ENCODE peak calls at places on chromosomes 12 and 14, in six cellular contexts. I is left ventricle myocardium inferior; M is esophagus muscularis mucosa; P is GM23338; H is CD8-positive, alpha-beta T cell; Z is Panc1. F is an unnamed sample. For H3K4me1, the result is how much of the 10 kb centered on the place peaks cover.

GRCh38 chr12:45336762-45337596 is 121.1 kb downstream of the ANO6 start:
- DNase-seq in I (no peak), M (no peak), P (no peak), H (no peak), Z (no peak), F (no peak)

GRCh38 chr12:272942-273906 is 10.6 kb upstream of the SLC6A13 start:
- DNase-seq in I (no peak), M (no peak), P (no peak), H (no peak), Z (no peak), F (no peak)

GRCh38 chr14:78286210-78286609 is 116.0 kb downstream of the NRXN3 start:
- DNase-seq in I (no peak), M (no peak), P (peak), H (no peak), Z (no peak), F (no peak)

GRCh38 chr12:1246637-1247036 is 255.6 kb downstream of the ERC1 start:
- DNase-seq in I (no peak), M (no peak), P (no peak), H (no peak), Z (no peak), F (no peak)

GRCh38 chr12:130375888-130376287 is 38.2 kb downstream of the PIWIL1 start:
- DNase-seq in I (no peak), M (peak), P (no peak), H (no peak), Z (no peak), F (no peak)

GRCh38 chr14:91835920-91836843 is 31.2 kb downstream of the TC2N start:
- DNase-seq in I (peak), M (no peak), P (peak), H (peak), Z (no peak), F (peak)

GRCh38 chr14:55556929-55557623 is 22.9 kb upstream of the KTN1 start:
- DNase-seq in I (peak), M (no peak), P (no peak), H (no peak), Z (no peak), F (peak)

GRCh38 chr12:106187155-106187789 is 48.5 kb upstream of the NUAK1 start:
- DNase-seq in I (no peak), M (peak), P (no peak), H (no peak), Z (no peak), F (no peak)

GRCh38 chr12:70732287-70732686 is 95.1 kb upstream of the PTPRB start:
- DNase-seq in I (no peak), M (no peak), P (no peak), H (no peak), Z (no peak), F (no peak)

GRCh38 chr12:113818833-113819232 is 147.3 kb downstream of the RBM19 start:
- DNase-seq in I (no peak), M (no peak), P (peak), H (no peak), Z (no peak), F (no peak)

GRCh38 chr14:35420036-35420811 is 15.7 kb upstream of the NFKBIA start:
- DNase-seq in I (no peak), M (no peak), P (no peak), H (no peak), Z (no peak), F (no peak)

GRCh38 chr14:68544150-68544892 is 248.5 kb downstream of the ZFP36L1 start:
- DNase-seq in I (peak), M (peak), P (no peak), H (no peak), Z (no peak), F (peak)

GRCh38 chr12:85076688-85077430 is 40.7 kb downstream of the LRRIQ1 start:
- DNase-seq in I (no peak), M (no peak), P (peak), H (no peak), Z (peak), F (no peak)

GRCh38 chr12:14272954-14273910 is 92.2 kb upstream of the ATF7IP start:
- DNase-seq in I (no peak), M (no peak), P (no peak), H (no peak), Z (no peak), F (no peak)

GRCh38 chr12:44381341-44381740 is 494.8 kb downstream of the NELL2 start:
- DNase-seq in I (no peak), M (no peak), P (no peak), H (no peak), Z (no peak), F (no peak)

GRCh38 chr12:41932470-41932991 is 212.1 kb downstream of the GXYLT1 start:
- DNase-seq in I (peak), M (no peak), P (peak), H (peak), Z (no peak), F (peak)

GRCh38 chr12:131327521-131328488 is 374.1 kb downstream of the ADGRD1 start:
- DNase-seq in I (no peak), M (peak), P (peak), H (no peak), Z (no peak), F (no peak)

GRCh38 chr12:114955414-114956014 is 271.5 kb upstream of the TBX3 start:
- DNase-seq in I (no peak), M (no peak), P (no peak), H (no peak), Z (no peak), F (no peak)

GRCh38 chr14:77206877-77207389 is 25.3 kb downstream of the TMEM63C start:
- DNase-seq in I (no peak), M (no peak), P (peak), H (no peak), Z (no peak), F (no peak)

GRCh38 chr12:122646568-122647220 is 56.5 kb downstream of the HCAR2 start:
- DNase-seq in I (no peak), M (no peak), P (no peak), H (peak), Z (no peak), F (no peak)

GRCh38 chr14:85234626-85235025 is 295.3 kb upstream of the FLRT2 start:
- DNase-seq in I (no peak), M (no peak), P (no peak), H (no peak), Z (no peak), F (no peak)
- TF ChIP-seq CTCF in I (no peak), M (no peak), P (no peak), H (no peak), Z (no peak), F (no peak)

DNA sequence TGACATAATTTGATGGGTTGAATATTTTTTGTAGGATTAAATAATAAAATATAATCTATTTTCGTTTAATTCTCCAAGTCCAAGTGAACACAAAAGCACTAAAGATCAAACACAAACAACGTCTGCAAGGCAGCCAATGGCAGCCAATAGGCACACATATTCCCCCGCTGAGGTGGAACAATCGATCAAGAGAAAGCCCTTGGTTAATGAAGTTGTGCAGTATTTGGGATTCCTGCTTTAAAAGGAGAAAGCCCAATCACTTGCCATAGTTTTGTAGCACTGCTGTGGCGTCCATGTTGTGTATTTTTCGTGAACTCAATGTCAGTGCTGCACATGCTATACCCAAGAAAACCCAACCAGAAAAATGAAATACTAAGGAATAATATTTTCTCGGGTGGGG is 1.5 kb downstream of the DHRS7 start:
- DNase-seq in I (no peak), M (no peak), P (peak), H (no peak), Z (no peak), F (no peak)
- H3K4me1 ChIP-seq in I (half or more), M (under half), P (under half), H (under half), Z (under half), F (under half)

DNA sequence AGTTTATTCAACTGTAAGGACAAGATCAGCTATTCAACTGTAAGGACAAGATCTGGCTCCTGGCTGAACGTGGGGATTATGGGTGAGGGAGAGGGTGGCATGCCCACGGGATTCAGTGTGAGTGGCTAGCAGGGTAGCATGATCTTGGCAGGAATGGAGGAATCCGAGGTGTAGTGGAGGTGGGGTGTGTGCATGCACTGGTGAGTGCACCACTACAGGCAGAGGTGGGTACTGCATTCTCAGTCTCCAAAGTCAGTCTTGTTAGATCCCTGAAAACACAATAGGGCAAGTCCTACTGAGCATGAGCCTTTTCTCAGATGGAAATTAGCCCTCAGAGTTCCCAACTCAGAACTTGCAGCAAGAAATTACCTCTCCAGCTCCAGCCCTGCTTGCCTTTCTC is 32.2 kb upstream of the DCD start:
- DNase-seq in I (no peak), M (peak), P (peak), H (peak), Z (peak), F (no peak)
- TF ChIP-seq CTCF in I (peak), M (no peak), P (peak), H (peak), Z (peak), F (no peak)

DNA sequence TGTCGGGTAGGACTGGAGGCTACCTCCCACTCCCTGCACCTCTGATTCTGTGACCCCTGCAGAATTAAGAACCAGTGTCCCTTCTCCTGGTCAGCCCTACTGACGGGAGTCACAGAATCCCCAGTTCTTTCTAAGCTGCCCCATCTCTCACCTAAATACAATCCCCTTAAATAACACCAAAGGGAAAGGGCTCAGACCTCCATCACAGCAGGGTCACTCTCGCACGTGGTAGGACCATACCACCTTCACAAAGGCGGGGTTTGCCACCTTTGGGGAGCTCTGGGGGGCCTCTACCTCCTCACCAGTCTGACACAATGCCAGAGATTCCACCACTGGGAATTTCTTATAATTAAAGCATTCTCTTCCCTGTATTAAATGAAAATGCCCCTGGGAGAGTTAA is 35.6 kb downstream of the DAD1 start:
- DNase-seq in I (no peak), M (no peak), P (no peak), H (no peak), Z (no peak), F (no peak)
- H3K4me1 ChIP-seq in I (under half), M (under half), P (under half), H (half or more), Z (under half), F (under half)

GRCh38 chr12:64611430-64612286 is 1.4 kb downstream of the RASSF3 start:
- DNase-seq in I (peak), M (no peak), P (no peak), H (peak), Z (no peak), F (peak)

GRCh38 chr12:64610092-64610659 is at the start of gene RASSF3:
- DNase-seq in I (peak), M (no peak), P (peak), H (peak), Z (no peak), F (peak)

GRCh38 chr12:64610660-64611429 is 550 bp downstream of the RASSF3 start:
- DNase-seq in I (peak), M (no peak), P (peak), H (peak), Z (no peak), F (peak)

GRCh38 chr12:64609543-64610091 is 678 bp upstream of the RASSF3 start:
- DNase-seq in I (no peak), M (no peak), P (no peak), H (no peak), Z (no peak), F (no peak)

GRCh38 chr12:64608901-64609542 is 1.3 kb upstream of the RASSF3 start:
- DNase-seq in I (no peak), M (no peak), P (peak), H (peak), Z (peak), F (peak)
- TF ChIP-seq CTCF in I (no peak), M (peak), P (no peak), H (no peak), Z (peak), F (no peak)